ENCODE peak calls at places on chromosomes 11 and 22, in eight cellular contexts. V is MM.1S, G is HCT116, M is SK-N-SH, H is GM23338, Q is PC-3, W is GM23248, E is neural progenitor cell. Y is an unnamed sample.

GRCh38 chr11:110473666-110474065 is 43.9 kb downstream of the FDX1 start:
- DNase-seq in V (no peak), G (no peak), M (no peak), H (peak; percentile 5), Q (no peak), W (peak; percentile 22), E (no peak), Y (no peak)

GRCh38 chr22:41479671-41480396 is 10.9 kb downstream of the ACO2 start:
- DNase-seq in V (no peak), G (no peak), M (no peak), H (peak; percentile 75), Q (no peak), W (peak; percentile 78), E (peak; percentile 93), Y (peak; percentile 33)

GRCh38 chr11:16012125-16012751 is 344.1 kb downstream of the SOX6 start:
- DNase-seq in V (peak; percentile 28), G (no peak), M (no peak), H (no peak), Q (no peak), W (no peak), E (no peak), Y (no peak)

GRCh38 chr22:29833392-29833949 is 4.6 kb downstream of the ASCC2 start:
- DNase-seq in V (no peak), G (no peak), M (no peak), H (no peak), Q (no peak), W (no peak), E (no peak), Y (peak; percentile 17)

GRCh38 chr11:2445107-2445947 is 519 bp downstream of the KCNQ1 start:
- DNase-seq in V (peak; percentile 28), G (no peak), M (no peak), H (peak; percentile 47), Q (no peak), W (no peak), E (peak; percentile 36), Y (no peak)

GRCh38 chr11:32960553-32961164 is 55.0 kb upstream of the DEPDC7 start:
- DNase-seq in V (peak; percentile 54), G (peak; percentile 28), M (peak; percentile 30), H (peak; percentile 78), Q (peak; percentile 69), W (peak; percentile 72), E (peak; percentile 50), Y (peak; percentile 58)

GRCh38 chr11:73779084-73779902 is 8.4 kb upstream of the MRPL48 start:
- DNase-seq in V (peak; percentile 98), G (peak; percentile 97), M (peak; percentile 96), H (peak; percentile 99), Q (peak; percentile 99), W (peak; percentile 100), E (peak; percentile 99), Y (peak; percentile 99)

GRCh38 chr11:128156486-128156885 is 430.9 kb downstream of the ETS1 start:
- DNase-seq in V (no peak), G (no peak), M (no peak), H (no peak), Q (peak; percentile 62), W (no peak), E (peak; percentile 5), Y (no peak)

GRCh38 chr11:64909653-64910343 is 7.2 kb downstream of the ATG2A start:
- DNase-seq in V (no peak), G (no peak), M (no peak), H (no peak), Q (no peak), W (no peak), E (no peak), Y (no peak)

GRCh38 chr11:128549256-128549944 is 38.0 kb downstream of the ETS1 start:
- DNase-seq in V (no peak), G (no peak), M (no peak), H (peak; percentile 58), Q (no peak), W (no peak), E (no peak), Y (no peak)

GRCh38 chr11:3732671-3733070 is 61.5 kb upstream of the CHRNA10 start:
- DNase-seq in V (no peak), G (no peak), M (no peak), H (no peak), Q (no peak), W (peak; percentile 20), E (no peak), Y (no peak)

GRCh38 chr11:7579226-7579825 is 65.5 kb downstream of the PPFIBP2 start:
- DNase-seq in V (no peak), G (no peak), M (no peak), H (no peak), Q (no peak), W (peak; percentile 75), E (no peak), Y (no peak)

GRCh38 chr11:84673753-84674152 is 953.4 kb downstream of the DLG2 start:
- DNase-seq in V (peak; percentile 19), G (no peak), M (no peak), H (peak; percentile 68), Q (no peak), W (peak; percentile 42), E (no peak), Y (peak; percentile 4)

GRCh38 chr22:45846952-45847351 is 130.0 kb downstream of the WNT7B start:
- DNase-seq in V (no peak), G (no peak), M (no peak), H (peak; percentile 52), Q (no peak), W (peak; percentile 23), E (peak; percentile 65), Y (no peak)

GRCh38 chr11:40037005-40037404 is 1422.4 kb downstream of the LRRC4C start:
- DNase-seq in V (no peak), G (no peak), M (no peak), H (peak; percentile 19), Q (no peak), W (no peak), E (no peak), Y (peak; percentile 33)

GRCh38 chr11:100576044-100577021 is 110.8 kb upstream of the ARHGAP42 start:
- DNase-seq in V (peak; percentile 61), G (peak; percentile 43), M (peak; percentile 16), H (peak; percentile 76), Q (peak; percentile 78), W (peak; percentile 69), E (peak; percentile 64), Y (peak; percentile 75)

GRCh38 chr11:47234669-47235075 is 13.9 kb downstream of the ACP2 start:
- DNase-seq in V (no peak), G (no peak), M (peak; percentile 4), H (no peak), Q (peak; percentile 89), W (no peak), E (no peak), Y (no peak)

GRCh38 chr11:17596310-17596669 is 49.2 kb downstream of the OTOG start:
- DNase-seq in V (no peak), G (no peak), M (no peak), H (no peak), Q (no peak), W (no peak), E (no peak), Y (no peak)

GRCh38 chr22:35630387-35630793 is 13.3 kb upstream of the MB start:
- DNase-seq in V (no peak), G (peak; percentile 38), M (no peak), H (peak; percentile 39), Q (peak; percentile 68), W (peak; percentile 78), E (peak; percentile 18), Y (no peak)

GRCh38 chr22:29478326-29479276 is 1.4 kb upstream of the NEFH start:
- DNase-seq in V (no peak), G (no peak), M (peak; percentile 52), H (peak; percentile 71), Q (no peak), W (peak; percentile 51), E (peak; percentile 82), Y (peak; percentile 55)

GRCh38 chr11:60971520-60971919 is at the start of gene CD6:
- DNase-seq in V (no peak), G (no peak), M (no peak), H (no peak), Q (no peak), W (no peak), E (no peak), Y (no peak)

GRCh38 chr22:26848244-26848920 is 191.0 kb downstream of the MIAT start:
- DNase-seq in V (no peak), G (no peak), M (no peak), H (no peak), Q (no peak), W (no peak), E (peak; percentile 43), Y (no peak)

DNA sequence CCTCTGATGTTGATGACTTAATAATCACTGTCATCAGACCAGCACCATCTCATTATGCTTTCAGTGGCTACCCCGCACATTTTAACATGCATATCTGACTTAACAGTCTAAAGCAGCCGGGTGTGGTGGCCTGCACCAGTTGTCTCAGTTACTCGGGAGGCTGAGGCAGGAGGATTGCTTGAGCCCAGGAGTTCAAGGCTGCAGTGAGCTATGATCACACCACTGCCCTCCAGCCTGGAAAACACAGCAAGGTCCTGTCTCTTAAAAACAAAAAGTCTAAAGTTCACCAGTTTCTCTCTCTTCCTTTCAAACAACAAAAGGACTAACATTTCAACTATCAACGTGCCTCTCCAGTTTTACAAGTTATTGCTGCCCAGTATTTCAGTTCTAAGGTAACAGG is 55.3 kb upstream of the GAB2 start:
- DNase-seq in V (no peak), G (no peak), M (no peak), H (no peak), Q (no peak), W (no peak), E (no peak), Y (no peak)
- H3K4me2 ChIP-seq in V (no peak overlapping the region), G (no peak overlapping the region), M (no peak overlapping the region), H (no peak overlapping the region), Q (no peak overlapping the region), W (no peak overlapping the region), E (no peak overlapping the region), Y (no peak overlapping the region)

GRCh38 chr11:11432621-11433319 is 79.7 kb upstream of the CSNK2A3 start:
- DNase-seq in V (no peak), G (no peak), M (no peak), H (no peak), Q (peak; percentile 75), W (no peak), E (no peak), Y (no peak)
- TF ChIP-seq EZH2phosphoT487 in V (no peak), G (no peak), M (no peak), H (no peak), Q (no peak), W (no peak), E (no peak), Y (no peak)

DNA sequence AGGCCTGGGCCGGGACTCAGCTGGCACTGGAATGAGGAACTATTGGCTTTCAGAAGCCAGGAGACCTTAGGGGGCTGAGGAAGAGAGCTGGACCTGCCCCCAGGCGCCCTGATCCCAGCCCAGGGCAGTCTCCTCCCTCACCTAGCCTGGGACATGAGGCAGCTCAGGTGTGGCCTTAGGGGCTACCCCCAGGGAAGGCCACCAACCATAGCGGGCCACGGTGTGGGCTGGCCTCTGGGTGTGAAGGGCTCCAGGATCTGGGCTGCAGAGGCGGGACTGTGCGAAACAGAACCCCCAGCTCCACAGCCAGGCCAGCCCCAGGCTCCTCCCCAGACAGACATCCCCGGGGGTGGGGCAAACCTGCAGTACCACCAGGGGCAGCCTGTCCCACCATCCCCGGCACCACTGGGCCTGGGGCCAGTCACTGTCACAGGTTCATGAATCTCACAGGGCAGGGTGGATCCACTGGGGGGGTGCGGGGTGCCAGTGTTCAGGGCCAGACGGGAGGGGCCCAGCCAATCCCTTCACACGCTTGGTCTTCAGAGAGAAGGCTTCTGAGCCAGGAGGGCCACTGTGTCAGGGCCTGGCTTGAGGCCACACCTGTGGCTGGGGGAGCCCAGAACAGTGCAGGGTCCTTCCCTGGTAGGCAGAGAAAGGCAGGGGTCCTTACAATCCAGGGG is 3.5 kb downstream of the PLXNB2 start:
- DNase-seq in V (no peak), G (no peak), M (peak; percentile 63), H (peak; percentile 71), Q (peak; percentile 50), W (peak; percentile 48), E (peak; percentile 33), Y (peak; percentile 83)
- H3K27me3 ChIP-seq in V (no peaks in the 10 kb centered on the region), G (no peaks in the 10 kb centered on the region), M (no peaks in the 10 kb centered on the region), H (peaks cover 11% of the 10 kb centered on the region), Q (no peaks in the 10 kb centered on the region), W (no peaks in the 10 kb centered on the region), E (peaks cover 21% of the 10 kb centered on the region), Y (no peaks in the 10 kb centered on the region)

GRCh38 chr11:14826580-14826979 is 65.5 kb downstream of the CYP2R1 start:
- DNase-seq in V (no peak), G (no peak), M (no peak), H (no peak), Q (no peak), W (no peak), E (no peak), Y (no peak)
- H3K4me2 ChIP-seq in V (no peak overlapping the region), G (no peak overlapping the region), M (no peak overlapping the region), H (no peak overlapping the region), Q (no peak overlapping the region), W (no peak overlapping the region), E (no peak overlapping the region), Y (no peak overlapping the region)